ENCODE peak calls at places on chromosomes 6 and 20, in five cellular contexts. M is GM23248; S is GM23338; Z is CD4-positive, CD25-positive, alpha-beta regulatory T cell; F is aorta. B is an unnamed sample.

GRCh38 chr6:158817298-158818007 is 1.7 kb downstream of the EZR start:
- DNase-seq in M (peak; percentile 24), S (peak; percentile 53), Z (peak; percentile 62), F (no peak), B (peak; percentile 58)

GRCh38 chr6:452301-453067 is 60.9 kb downstream of the IRF4 start:
- DNase-seq in M (peak; percentile 59), S (no peak), Z (no peak), F (no peak), B (no peak)

GRCh38 chr6:4180653-4181255 is 45.4 kb upstream of the ECI2 start:
- DNase-seq in M (peak; percentile 46), S (peak; percentile 78), Z (peak; percentile 13), F (no peak), B (peak; percentile 44)

GRCh38 chr6:158686791-158687381 is 37.0 kb downstream of the SYTL3 start:
- DNase-seq in M (no peak), S (no peak), Z (peak; percentile 73), F (no peak), B (no peak)

GRCh38 chr6:75748743-75749538 is at the start of gene MYO6:
- DNase-seq in M (peak; percentile 84), S (peak; percentile 80), Z (peak; percentile 16), F (peak; percentile 79), B (peak; percentile 22)

GRCh38 chr6:129795261-129795660 is 65.9 kb downstream of the TMEM244 start:
- DNase-seq in M (peak; percentile 16), S (no peak), Z (no peak), F (no peak), B (no peak)

GRCh38 chr6:139711714-139712585 is 337.5 kb upstream of the CITED2 start:
- DNase-seq in M (peak; percentile 71), S (no peak), Z (no peak), F (no peak), B (no peak)

GRCh38 chr6:170063851-170064617 is 226.8 kb downstream of the DLL1 start:
- DNase-seq in M (no peak), S (no peak), Z (no peak), F (no peak), B (no peak)

GRCh38 chr6:28597924-28598323 is 72.2 kb downstream of the GPX5 start:
- DNase-seq in M (peak; percentile 17), S (peak; percentile 66), Z (no peak), F (no peak), B (no peak)

GRCh38 chr6:52361347-52361944 is 505 bp upstream of the PAQR8 start:
- DNase-seq in M (peak; percentile 58), S (peak; percentile 10), Z (no peak), F (peak; percentile 48), B (no peak)

GRCh38 chr20:1635291-1635979 is 15.6 kb upstream of the SIRPB1 start:
- DNase-seq in M (no peak), S (no peak), Z (no peak), F (no peak), B (no peak)

GRCh38 chr6:20708367-20709124 is 174.3 kb downstream of the CDKAL1 start:
- DNase-seq in M (no peak), S (no peak), Z (peak; percentile 34), F (no peak), B (no peak)

GRCh38 chr20:4726710-4727391 is 5.1 kb downstream of the PRND start:
- DNase-seq in M (peak; percentile 92), S (no peak), Z (peak; percentile 88), F (peak; percentile 67), B (peak; percentile 16)

GRCh38 chr6:85403331-85404015 is 46.4 kb upstream of the NT5E start:
- DNase-seq in M (peak; percentile 91), S (peak; percentile 61), Z (no peak), F (no peak), B (no peak)

GRCh38 chr6:160398674-160399271 is 50.6 kb downstream of the SLC22A3 start:
- DNase-seq in M (peak; percentile 29), S (no peak), Z (peak; percentile 69), F (no peak), B (no peak)

GRCh38 chr6:78619016-78619415 is 248.3 kb upstream of the IRAK1BP1 start:
- DNase-seq in M (no peak), S (no peak), Z (no peak), F (no peak), B (no peak)

GRCh38 chr20:57522380-57522973 is 2.5 kb downstream of the CTCFL start:
- DNase-seq in M (no peak), S (no peak), Z (no peak), F (no peak), B (no peak)

GRCh38 chr20:37333130-37333847 is 12.7 kb upstream of the SRC start:
- DNase-seq in M (no peak), S (no peak), Z (no peak), F (peak; percentile 23), B (no peak)

GRCh38 chr6:138944412-138944811 is 43.6 kb downstream of the REPS1 start:
- DNase-seq in M (peak; percentile 72), S (no peak), Z (peak; percentile 11), F (no peak), B (no peak)

GRCh38 chr20:62875419-62876355 is 14.1 kb upstream of the TCFL5 start:
- DNase-seq in M (peak; percentile 93), S (peak; percentile 85), Z (no peak), F (peak; percentile 88), B (no peak)

GRCh38 chr6:35669441-35669776 is 19.3 kb downstream of the FKBP5 start:
- DNase-seq in M (peak; percentile 23), S (no peak), Z (peak; percentile 59), F (no peak), B (peak; percentile 30)

GRCh38 chr6:85614780-85615179 is 21.1 kb upstream of the SNX14 start:
- DNase-seq in M (no peak), S (no peak), Z (no peak), F (no peak), B (no peak)

DNA sequence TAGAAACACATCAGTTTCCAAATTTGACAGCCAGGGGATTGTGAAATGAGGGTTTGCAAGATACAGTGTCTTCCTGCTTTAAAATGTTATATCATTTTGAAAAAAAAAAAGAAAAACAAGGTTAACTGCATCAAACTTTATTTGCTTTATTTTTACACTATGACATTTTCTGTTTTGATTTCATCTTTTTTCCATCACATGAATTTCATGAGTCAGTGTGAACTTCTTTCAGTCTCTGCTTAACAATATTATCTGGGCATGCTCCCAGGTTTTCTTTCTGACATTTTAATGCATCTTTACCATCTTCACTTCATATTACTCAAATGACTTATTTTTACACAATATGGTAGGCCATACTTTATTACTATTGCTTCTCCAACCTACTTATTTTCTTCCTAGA is 1.9 kb downstream of the NCOA7 start:
- DNase-seq in M (peak; percentile 51), S (no peak), Z (no peak), F (no peak), B (no peak)
- H3K4me3 ChIP-seq in M (no peak overlapping the region), S (no peak overlapping the region), Z (no peak overlapping the region), F (no peak overlapping the region), B (peak overlapping the region; percentile 96)

DNA sequence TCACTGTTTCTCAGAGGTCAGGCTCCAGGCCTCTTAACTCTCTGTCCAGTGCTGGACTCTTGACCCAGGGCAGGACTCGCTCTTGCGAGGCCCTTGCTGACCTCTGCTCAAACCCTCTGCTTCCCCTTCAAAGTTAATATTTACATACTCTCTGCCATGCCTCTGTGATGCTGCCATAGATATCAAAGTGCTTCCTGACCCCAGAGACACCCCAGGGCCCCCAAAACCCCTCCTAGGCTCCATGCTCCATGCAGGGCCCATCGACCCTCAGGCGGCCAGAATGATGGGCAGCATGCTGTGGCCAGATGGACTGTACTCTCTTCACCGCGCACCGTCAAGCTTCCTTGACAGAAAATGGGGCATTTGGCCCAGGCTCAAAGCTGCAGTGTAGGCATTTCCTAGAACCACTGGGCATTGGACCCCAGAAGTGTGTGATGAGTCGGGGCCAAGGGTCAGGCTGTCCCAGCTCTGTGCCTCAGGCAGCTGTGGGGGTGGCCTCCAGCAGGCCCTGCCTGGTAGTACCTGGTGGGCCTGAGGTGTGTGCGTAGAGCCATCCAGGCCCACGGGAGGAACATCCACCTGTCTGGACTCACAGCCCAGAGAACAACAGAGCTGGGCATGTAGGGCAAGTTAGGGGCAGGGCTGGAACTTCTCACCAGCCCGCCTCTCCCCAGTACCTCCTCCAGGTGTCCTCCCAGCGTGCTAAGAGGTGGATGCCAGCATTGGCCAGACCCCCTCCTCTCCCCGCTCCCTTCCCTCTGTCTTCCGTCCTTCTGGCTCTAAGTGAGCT is 142.8 kb downstream of the VEGFA start:
- DNase-seq in M (no peak), S (peak; percentile 30), Z (no peak), F (no peak), B (no peak)
- H3K27ac ChIP-seq in M (no peak overlapping the region), S (no peak overlapping the region), Z (no peak overlapping the region), F (no peak overlapping the region), B (no peak overlapping the region)

DNA sequence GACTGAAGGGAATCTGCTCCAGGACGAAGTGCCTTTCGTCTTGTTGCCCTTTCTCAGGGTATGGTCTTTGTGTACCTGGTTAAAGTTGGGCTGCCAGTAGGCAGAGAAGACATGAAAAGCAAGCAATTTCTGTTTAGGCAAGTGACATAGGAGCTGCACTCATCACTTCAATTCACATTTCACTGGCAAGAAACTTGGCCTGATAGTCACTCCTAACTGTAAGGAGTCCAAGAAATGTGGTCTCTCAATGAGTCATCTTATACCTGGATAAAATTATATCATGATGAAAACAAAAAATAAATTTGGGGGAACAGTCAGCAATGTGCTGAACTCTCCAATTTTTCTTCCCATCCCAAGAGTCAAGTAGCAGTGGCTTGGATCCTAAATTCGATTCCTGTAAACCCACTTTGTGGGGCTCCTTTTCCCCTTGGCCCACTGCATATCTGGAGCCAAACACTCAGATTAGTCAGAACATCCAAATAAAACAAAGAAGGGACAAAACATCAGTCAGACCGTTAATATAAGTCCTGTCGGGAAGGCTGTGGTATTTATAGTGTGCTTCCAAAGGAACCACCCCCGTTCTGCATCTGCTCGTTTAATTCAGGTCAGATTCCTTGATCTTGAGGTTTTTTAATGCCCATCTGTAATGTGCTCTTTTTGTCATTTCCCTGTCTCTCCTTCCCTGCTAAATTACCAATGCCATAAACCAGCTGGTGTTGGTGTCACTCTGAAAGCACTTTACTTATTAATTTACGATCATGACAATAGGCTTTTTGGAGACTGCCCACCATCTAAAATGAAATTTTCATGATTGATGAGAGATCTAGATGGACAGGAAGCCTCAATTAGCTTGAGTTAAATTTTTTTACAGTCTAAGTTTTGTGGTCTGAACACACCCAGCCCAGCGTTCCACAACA is 5.1 kb upstream of the GABRR1 start:
- DNase-seq in M (peak; percentile 47), S (no peak), Z (no peak), F (no peak), B (no peak)
- H3K4me3 ChIP-seq in M (peak overlapping the region; percentile 11), S (no peak overlapping the region), Z (no peak overlapping the region), F (no peak overlapping the region), B (no peak overlapping the region)

GRCh38 chr6:13697857-13698256 is 13.8 kb downstream of the RANBP9 start:
- DNase-seq in M (peak; percentile 18), S (no peak), Z (no peak), F (no peak), B (no peak)

GRCh38 chr6:13698715-13699114 is 12.9 kb downstream of the RANBP9 start:
- DNase-seq in M (no peak), S (peak; percentile 45), Z (no peak), F (no peak), B (no peak)

GRCh38 chr6:13694562-13694961 is 17.1 kb downstream of the RANBP9 start:
- DNase-seq in M (no peak), S (no peak), Z (no peak), F (no peak), B (no peak)

GRCh38 chr6:13696226-13696625 is 15.4 kb downstream of the RANBP9 start:
- DNase-seq in M (peak; percentile 91), S (no peak), Z (no peak), F (no peak), B (no peak)

DNA sequence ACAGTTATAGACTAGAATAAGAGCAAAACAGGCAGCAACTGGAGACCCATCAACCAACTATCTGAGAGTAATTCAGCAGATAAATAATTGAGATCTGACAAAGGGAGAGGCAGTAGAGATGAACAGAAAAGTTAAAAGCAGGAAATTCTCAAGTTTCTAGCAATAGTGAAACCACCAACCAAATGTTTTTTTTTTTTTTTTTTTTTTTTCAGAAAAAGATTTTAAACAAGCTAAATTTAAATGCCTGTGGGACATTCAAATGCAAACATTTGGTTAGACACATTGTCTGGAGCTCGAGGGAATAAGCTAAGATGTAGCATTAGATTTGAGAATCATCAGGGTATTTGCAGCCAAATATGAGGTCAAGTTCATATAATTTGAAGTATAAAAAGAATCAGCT is 16.4 kb downstream of the RANBP9 start:
- DNase-seq in M (peak; percentile 13), S (no peak), Z (peak; percentile 54), F (no peak), B (no peak)
- H3K27ac ChIP-seq in M (peak overlapping the region; percentile 84), S (no peak overlapping the region), Z (peak overlapping the region; percentile 85), F (no peak overlapping the region), B (no peak overlapping the region)